ENCODE peak calls at places on chromosomes 3 and 15, in six cellular contexts. N is OCI-LY7, Q is hippocampal formation, Y is germinal center, D is brain microvascular endothelial cell, R is Kasumi-1. E is an unnamed sample.

GRCh38 chr15:66023322-66023972 is 154.2 kb downstream of the RAB11A start:
- DNase-seq in Q (peak), Y (no peak), D (no peak), N (no peak), R (no peak), E (no peak)

GRCh38 chr3:132543016-132543739 is 53.9 kb upstream of the ACKR4 start:
- DNase-seq in R (peak), Q (no peak), Y (no peak), D (peak), N (no peak), E (no peak)

GRCh38 chr3:127714151-127714571 is 41.4 kb downstream of the ABTB1 start:
- DNase-seq in N (no peak), D (no peak), Q (no peak), Y (no peak), R (no peak), E (no peak)

GRCh38 chr15:47944911-47945310 is 175.9 kb upstream of the SLC24A5 start:
- DNase-seq in Q (no peak), Y (no peak), D (no peak), R (no peak), N (no peak), E (no peak)

GRCh38 chr3:149266733-149267132 is 45.1 kb upstream of the CP start:
- DNase-seq in D (no peak), Y (no peak), Q (no peak), N (no peak), R (no peak), E (no peak)

GRCh38 chr3:58072046-58072445 is 63.8 kb downstream of the FLNB start:
- DNase-seq in Q (no peak), R (no peak), Y (no peak), D (no peak), N (no peak), E (no peak)

GRCh38 chr3:118269537-118270125 is 765.0 kb downstream of the IGSF11 start:
- DNase-seq in Y (no peak), D (no peak), N (no peak), Q (no peak), R (no peak), E (no peak)

GRCh38 chr3:126527455-126528211 is 3.7 kb downstream of the CHST13 start:
- DNase-seq in N (no peak), Q (no peak), R (peak), Y (no peak), D (no peak), E (no peak)

GRCh38 chr15:61091229-61091628 is 137.9 kb downstream of the RORA start:
- DNase-seq in R (no peak), N (no peak), Y (no peak), Q (no peak), D (no peak), E (no peak)

GRCh38 chr3:46557814-46558183 is 8.3 kb downstream of the LRRC2 start:
- DNase-seq in N (peak), Q (no peak), D (no peak), Y (no peak), R (no peak), E (no peak)

GRCh38 chr3:46671541-46672348 is 21.7 kb downstream of the ALS2CL start:
- DNase-seq in N (no peak), D (no peak), R (no peak), Q (no peak), Y (no peak), E (no peak)

GRCh38 chr3:29152379-29152778 is 128.5 kb upstream of the RBMS3 start:
- DNase-seq in Y (no peak), N (no peak), D (peak), R (no peak), Q (no peak), E (no peak)

GRCh38 chr3:44033123-44033522 is 208.6 kb upstream of the TOPAZ1 start:
- DNase-seq in R (no peak), Q (no peak), Y (no peak), N (no peak), D (no peak), E (no peak)

GRCh38 chr3:14434105-14434504 is 31.7 kb downstream of the SLC6A6 start:
- DNase-seq in D (no peak), Q (no peak), N (no peak), R (no peak), Y (no peak), E (no peak)

GRCh38 chr3:45462522-45463262 is 74.3 kb downstream of the LARS2 start:
- DNase-seq in R (peak), N (peak), Q (no peak), Y (peak), D (peak), E (peak)

GRCh38 chr3:17505856-17506255 is 236.6 kb downstream of the TBC1D5 start:
- DNase-seq in Q (no peak), D (no peak), N (no peak), Y (no peak), R (no peak), E (no peak)

GRCh38 chr15:47705601-47706000 is 11.7 kb upstream of the SEMA6D start:
- DNase-seq in Y (no peak), R (no peak), D (no peak), N (no peak), Q (no peak), E (no peak)

GRCh38 chr3:112319516-112320276 is 13.3 kb upstream of the CD200 start:
- DNase-seq in D (no peak), Y (no peak), N (no peak), R (no peak), Q (no peak), E (no peak)

GRCh38 chr15:28273468-28273867 is 48.5 kb downstream of the HERC2 start:
- DNase-seq in Y (no peak), D (peak), N (no peak), Q (no peak), R (no peak), E (no peak)

GRCh38 chr3:67083277-67083676 is 85.2 kb downstream of the KBTBD8 start:
- DNase-seq in Y (no peak), Q (no peak), D (peak), N (peak), R (peak), E (peak)

GRCh38 chr3:190261740-190262139 is 60.5 kb downstream of the CLDN1 start:
- DNase-seq in Y (no peak), D (no peak), N (no peak), Q (no peak), R (no peak), E (no peak)

GRCh38 chr15:62453979-62454378 is 288.9 kb upstream of the C2CD4B start:
- DNase-seq in N (no peak), Q (no peak), D (peak), R (no peak), Y (no peak), E (no peak)

GRCh38 chr3:16243706-16244490 is 20.8 kb downstream of the DPH3 start:
- DNase-seq in R (no peak), Y (no peak), D (peak), Q (no peak), N (no peak), E (no peak)

GRCh38 chr3:187098925-187099512 is 40.3 kb downstream of the RPL39L start:
- DNase-seq in D (no peak), Q (no peak), R (peak), Y (no peak), N (no peak), E (no peak)

GRCh38 chr3:28860307-28860706 is 420.6 kb upstream of the RBMS3 start:
- DNase-seq in N (no peak), Y (no peak), Q (peak), R (peak), D (no peak), E (no peak)

GRCh38 chr15:89492934-89493631 is 3.3 kb downstream of the RHCG start:
- DNase-seq in Y (no peak), D (no peak), Q (no peak), R (no peak), N (no peak), E (no peak)

GRCh38 chr3:123457841-123458240 is 9.0 kb upstream of the ADCY5 start:
- DNase-seq in R (no peak), Y (no peak), Q (no peak), N (no peak), D (no peak), E (no peak)

GRCh38 chr3:11996500-11996899 is 7.7 kb upstream of the SYN2 start:
- DNase-seq in R (no peak), D (no peak), N (no peak), Q (no peak), Y (no peak), E (no peak)

GRCh38 chr3:36302110-36302509 is 78.2 kb upstream of the STAC start:
- DNase-seq in Q (no peak), D (no peak), N (no peak), R (no peak), Y (no peak), E (no peak)

GRCh38 chr15:66771351-66771650 is 69.3 kb downstream of the SMAD6 start:
- DNase-seq in R (no peak), Y (no peak), Q (no peak), N (no peak), D (no peak), E (no peak)

GRCh38 chr3:53498993-53499641 is 4.7 kb downstream of the CACNA1D start:
- DNase-seq in D (no peak), N (no peak), R (no peak), Y (no peak), Q (no peak), E (no peak)

GRCh38 chr3:58746758-58747157 is 80.2 kb upstream of the FAM3D start:
- DNase-seq in Y (no peak), D (no peak), R (no peak), N (no peak), Q (no peak), E (no peak)

GRCh38 chr3:52352566-52352965 is 36.4 kb downstream of the DNAH1 start:
- DNase-seq in R (no peak), N (no peak), Q (no peak), Y (no peak), D (no peak), E (no peak)

GRCh38 chr3:61857297-61857696 is 295.9 kb downstream of the PTPRG start:
- DNase-seq in N (no peak), Y (no peak), Q (no peak), R (no peak), D (no peak), E (no peak)

GRCh38 chr15:75001310-75001709 is 5.9 kb downstream of the SCAMP5 start:
- DNase-seq in D (no peak), Q (no peak), N (no peak), Y (no peak), R (no peak), E (no peak)

GRCh38 chr3:15051531-15051930 is 13.6 kb downstream of the MRPS25 start:
- DNase-seq in R (peak), N (peak), D (peak), Y (peak), Q (no peak), E (peak)

GRCh38 chr15:45948226-45948625 is 313.4 kb downstream of the SQOR start:
- DNase-seq in Y (no peak), N (no peak), D (no peak), R (no peak), Q (no peak), E (no peak)